ENCODE peak calls at places on chromosome 10, in eight cellular contexts. Z is GM23248, S is A549, K is fibroblast of lung, F is neural progenitor cell, N is IMR-90, G is uterus, M is caudate nucleus. D is an unnamed sample.
A peak's percentile ranks its signal among the peaks of the same experiment; 100 is the strongest.

GRCh38 chr10:53997953-53998352 is 803.1 kb downstream of the PCDH15 start:
- DNase-seq in Z (no peak), K (peak; percentile 18), N (no peak), M (no peak), G (no peak), S (no peak), F (peak; percentile 3), D (no peak)

GRCh38 chr10:79315602-79315920 is 31.7 kb upstream of the PPIF start:
- DNase-seq in M (no peak), K (no peak), F (no peak), N (no peak), Z (no peak), G (no peak), S (no peak), D (no peak)

GRCh38 chr10:3702056-3702546 is 82.9 kb downstream of the KLF6 start:
- DNase-seq in F (no peak), N (no peak), Z (no peak), K (no peak), G (no peak), M (no peak), S (no peak), D (no peak)

GRCh38 chr10:13180788-13181187 is 19.4 kb downstream of the MCM10 start:
- DNase-seq in N (no peak), S (no peak), K (no peak), M (no peak), F (no peak), Z (no peak), G (no peak), D (no peak)

GRCh38 chr10:103923502-103923901 is 5.5 kb upstream of the STN1 start:
- DNase-seq in S (no peak), G (no peak), Z (no peak), F (no peak), M (no peak), N (no peak), K (no peak), D (no peak)

GRCh38 chr10:113958631-113959382 is 84.9 kb upstream of the ADRB1 start:
- DNase-seq in S (peak; percentile 80), F (no peak), Z (peak; percentile 96), M (peak; percentile 24), N (peak; percentile 93), G (peak; percentile 51), K (peak; percentile 88), D (peak; percentile 52)

GRCh38 chr10:115956225-115957009 is 316.6 kb downstream of the GFRA1 start:
- DNase-seq in G (no peak), M (no peak), S (no peak), K (no peak), N (peak; percentile 50), F (no peak), Z (peak; percentile 42), D (no peak)

GRCh38 chr10:130637271-130637670 is 501.1 kb downstream of the GLRX3 start:
- DNase-seq in N (no peak), K (no peak), F (no peak), G (no peak), Z (no peak), S (no peak), M (no peak), D (no peak)

GRCh38 chr10:49220031-49220430 is 31.8 kb upstream of the TMEM273 start:
- DNase-seq in S (no peak), N (peak; percentile 65), F (no peak), K (no peak), Z (peak; percentile 64), G (no peak), M (no peak), D (no peak)

GRCh38 chr10:18097524-18097923 is 42.7 kb upstream of the CACNB2 start:
- DNase-seq in F (no peak), N (peak; percentile 49), G (no peak), M (no peak), Z (peak; percentile 64), S (no peak), K (peak; percentile 20), D (no peak)

GRCh38 chr10:61139230-61139928 is 195.4 kb upstream of the RHOBTB1 start:
- DNase-seq in K (no peak), N (no peak), S (no peak), F (no peak), Z (peak; percentile 20), M (no peak), G (no peak), D (no peak)

GRCh38 chr10:75058142-75058541 is 53.3 kb upstream of the SAMD8 start:
- DNase-seq in N (no peak), Z (peak; percentile 93), M (no peak), F (no peak), G (no peak), S (no peak), K (no peak), D (no peak)

GRCh38 chr10:15384154-15384553 is 13.1 kb upstream of the FAM171A1 start:
- DNase-seq in N (no peak), F (no peak), K (no peak), M (no peak), Z (peak; percentile 11), S (no peak), G (no peak), D (no peak)

GRCh38 chr10:69973678-69974077 is 79.0 kb upstream of the MACROH2A2 start:
- DNase-seq in K (no peak), G (no peak), F (no peak), Z (no peak), S (no peak), M (no peak), N (peak; percentile 15), D (no peak)

GRCh38 chr10:77325233-77325537 is 312.4 kb downstream of the KCNMA1 start:
- DNase-seq in G (no peak), K (no peak), Z (no peak), M (no peak), F (peak; percentile 28), S (no peak), N (no peak), D (no peak)

GRCh38 chr10:24917979-24918378 is 34.4 kb downstream of the PRTFDC1 start:
- DNase-seq in Z (no peak), F (no peak), K (no peak), N (no peak), M (no peak), S (no peak), G (no peak), D (no peak)

GRCh38 chr10:111076682-111077661 is at the start of gene ADRA2A:
- DNase-seq in N (peak; percentile 15), K (peak; percentile 33), G (peak; percentile 37), M (no peak), F (peak; percentile 88), S (peak; percentile 30), Z (peak; percentile 91), D (peak; percentile 31)

GRCh38 chr10:114174462-114175190 is 623 bp upstream of the CCDC186 start:
- DNase-seq in F (peak; percentile 43), S (peak; percentile 28), N (peak; percentile 39), M (peak; percentile 18), Z (peak; percentile 75), K (peak; percentile 69), G (no peak), D (peak; percentile 42)

GRCh38 chr10:35758086-35758485 is 116.0 kb upstream of the FZD8 start:
- DNase-seq in K (no peak), N (no peak), M (no peak), S (no peak), Z (no peak), G (peak; percentile 27), F (no peak), D (no peak)

GRCh38 chr10:89207801-89208551 is 859 bp upstream of the CH25H start:
- DNase-seq in N (no peak), K (no peak), F (peak; percentile 65), M (no peak), S (peak; percentile 19), G (peak; percentile 34), Z (peak; percentile 62), D (peak; percentile 69)
- H3K27ac ChIP-seq in N (peak overlapping the region; percentile 18), K (peak overlapping the region; percentile 49), F (no peak overlapping the region), M (peak overlapping the region; percentile 29), S (peak overlapping the region; percentile 21), G (peak overlapping the region; percentile 60), Z (peak overlapping the region; percentile 62), D (peak overlapping the region; percentile 83)

GRCh38 chr10:71270301-71270777 is 48.7 kb upstream of the SLC29A3 start:
- DNase-seq in G (peak; percentile 65), F (peak; percentile 90), S (peak; percentile 91), M (peak; percentile 49), K (peak; percentile 91), N (peak; percentile 84), Z (peak; percentile 85), D (no peak)

GRCh38 chr10:71268247-71268691 is 50.8 kb upstream of the SLC29A3 start:
- DNase-seq in F (peak; percentile 64), K (peak; percentile 76), M (peak; percentile 19), G (peak; percentile 52), Z (peak; percentile 77), S (peak; percentile 39), N (peak; percentile 63), D (peak; percentile 68)

GRCh38 chr10:71270821-71271220 is 48.2 kb upstream of the SLC29A3 start:
- DNase-seq in M (no peak), Z (no peak), K (no peak), F (no peak), N (no peak), G (no peak), S (no peak), D (no peak)

GRCh38 chr10:71268751-71269150 is 50.3 kb upstream of the SLC29A3 start:
- DNase-seq in K (no peak), N (peak; percentile 44), M (no peak), S (no peak), G (no peak), Z (peak; percentile 77), F (no peak), D (peak; percentile 62)

GRCh38 chr10:71269301-71270288 is 49.5 kb upstream of the SLC29A3 start:
- DNase-seq in N (peak; percentile 49), Z (peak; percentile 37), M (no peak), G (no peak), F (peak; percentile 68), K (peak; percentile 44), S (no peak), D (peak; percentile 59)
- H3K27ac ChIP-seq in N (peak overlapping the region; percentile 12), Z (peak overlapping the region; percentile 66), M (no peak overlapping the region), G (peak overlapping the region; percentile 40), F (peak overlapping the region; percentile 39), K (no peak overlapping the region), S (no peak overlapping the region), D (peak overlapping the region; percentile 83)

GRCh38 chr10:32972454-32972853 is 14.4 kb upstream of the ITGB1 start:
- DNase-seq in S (no peak), K (no peak), N (no peak), Z (no peak), M (no peak), F (no peak), G (no peak), D (no peak)

GRCh38 chr10:32972929-32973328 is 14.9 kb upstream of the ITGB1 start:
- DNase-seq in N (peak; percentile 38), S (no peak), G (no peak), Z (no peak), F (no peak), K (no peak), M (no peak), D (no peak)

GRCh38 chr10:32971536-32972091 is 13.6 kb upstream of the ITGB1 start:
- DNase-seq in S (no peak), F (no peak), N (no peak), Z (no peak), K (no peak), M (no peak), G (no peak), D (no peak)

GRCh38 chr10:32976338-32976737 is 18.3 kb upstream of the ITGB1 start:
- DNase-seq in G (no peak), K (no peak), S (no peak), M (no peak), N (no peak), Z (no peak), F (no peak), D (no peak)

GRCh38 chr10:32970910-32971309 is 12.9 kb upstream of the ITGB1 start:
- DNase-seq in N (no peak), S (no peak), K (no peak), Z (no peak), M (no peak), G (no peak), F (no peak), D (no peak)
- H3K27ac ChIP-seq in N (no peak overlapping the region), S (peak overlapping the region; percentile 94), K (no peak overlapping the region), Z (no peak overlapping the region), M (no peak overlapping the region), G (no peak overlapping the region), F (no peak overlapping the region), D (no peak overlapping the region)

GRCh38 chr10:11528286-11528685 is 83.2 kb downstream of the USP6NL start:
- DNase-seq in M (no peak), K (no peak), Z (no peak), S (no peak), F (no peak), N (no peak), G (no peak), D (no peak)
- H3K27ac ChIP-seq in M (no peak overlapping the region), K (peak overlapping the region; percentile 27), Z (no peak overlapping the region), S (no peak overlapping the region), F (no peak overlapping the region), N (no peak overlapping the region), G (peak overlapping the region; percentile 6), D (peak overlapping the region; percentile 35)